ENCODE peak calls at places on chromosome 2, in nine cellular contexts. J, G, F, Q, K, X, W, E and D are unnamed samples.

GRCh38 chr2:66443183-66443976 is 8.5 kb downstream of the MEIS1 start:
- DNase-seq in Q (no peak), J (no peak), K (no peak), E (no peak), W (no peak), G (no peak), F (no peak), X (no peak), D (no peak)

GRCh38 chr2:48795065-48795464 is 39.5 kb upstream of the LHCGR start:
- DNase-seq in E (no peak), X (no peak), Q (no peak), J (no peak), K (no peak), W (no peak), G (no peak), F (no peak), D (no peak)

GRCh38 chr2:240791821-240792657 is 28.0 kb downstream of the KIF1A start:
- DNase-seq in Q (no peak), X (no peak), W (peak; percentile 40), E (no peak), G (no peak), F (no peak), K (peak; percentile 58), J (peak; percentile 5), D (no peak)

GRCh38 chr2:169839954-169840746 is 12.9 kb downstream of the UBR3 start:
- DNase-seq in J (no peak), X (no peak), F (no peak), K (no peak), W (no peak), G (no peak), Q (peak; percentile 17), E (no peak), D (no peak)

GRCh38 chr2:29058082-29058481 is 16.2 kb downstream of the PCARE start:
- DNase-seq in G (no peak), J (no peak), F (no peak), Q (no peak), X (no peak), W (no peak), K (no peak), E (no peak), D (no peak)

GRCh38 chr2:17583166-17583565 is 42.7 kb downstream of the VSNL1 start:
- DNase-seq in J (no peak), F (no peak), Q (no peak), K (no peak), G (no peak), W (no peak), X (no peak), E (no peak), D (no peak)

GRCh38 chr2:10659898-10660568 is 29.7 kb downstream of the NOL10 start:
- DNase-seq in W (no peak), G (peak; percentile 35), X (peak; percentile 69), K (no peak), F (peak; percentile 63), E (no peak), J (peak; percentile 55), Q (peak; percentile 90), D (no peak)

GRCh38 chr2:95025406-95026319 is at the start of gene MAL:
- DNase-seq in F (peak; percentile 68), J (no peak), Q (no peak), E (no peak), K (no peak), G (peak; percentile 82), X (peak; percentile 41), W (no peak), D (no peak)

GRCh38 chr2:240642061-240642805 is 17.0 kb downstream of the GPR35 start:
- DNase-seq in G (no peak), J (no peak), X (no peak), Q (no peak), E (no peak), K (no peak), W (peak; percentile 62), F (no peak), D (peak; percentile 60)

GRCh38 chr2:240672701-240673190 is 9.9 kb downstream of the AQP12B start:
- DNase-seq in F (peak; percentile 53), E (no peak), Q (no peak), G (no peak), K (no peak), W (no peak), J (no peak), X (no peak), D (no peak)

GRCh38 chr2:127807678-127808353 is 3.2 kb downstream of the WDR33 start:
- DNase-seq in E (no peak), K (no peak), X (no peak), G (no peak), J (no peak), Q (no peak), F (no peak), W (no peak), D (no peak)

GRCh38 chr2:127810156-127810636 is 775 bp downstream of the WDR33 start:
- DNase-seq in J (no peak), K (no peak), G (no peak), F (no peak), X (no peak), Q (peak; percentile 28), E (peak; percentile 10), W (no peak), D (no peak)

GRCh38 chr2:127811397-127811860 is 458 bp upstream of the WDR33 start:
- DNase-seq in J (no peak), G (no peak), F (no peak), W (no peak), K (peak; percentile 32), X (no peak), E (no peak), Q (no peak), D (no peak)

GRCh38 chr2:127811922-127812321 is 951 bp upstream of the WDR33 start:
- DNase-seq in J (no peak), Q (no peak), W (no peak), F (no peak), E (no peak), X (no peak), K (no peak), G (no peak), D (no peak)

DNA sequence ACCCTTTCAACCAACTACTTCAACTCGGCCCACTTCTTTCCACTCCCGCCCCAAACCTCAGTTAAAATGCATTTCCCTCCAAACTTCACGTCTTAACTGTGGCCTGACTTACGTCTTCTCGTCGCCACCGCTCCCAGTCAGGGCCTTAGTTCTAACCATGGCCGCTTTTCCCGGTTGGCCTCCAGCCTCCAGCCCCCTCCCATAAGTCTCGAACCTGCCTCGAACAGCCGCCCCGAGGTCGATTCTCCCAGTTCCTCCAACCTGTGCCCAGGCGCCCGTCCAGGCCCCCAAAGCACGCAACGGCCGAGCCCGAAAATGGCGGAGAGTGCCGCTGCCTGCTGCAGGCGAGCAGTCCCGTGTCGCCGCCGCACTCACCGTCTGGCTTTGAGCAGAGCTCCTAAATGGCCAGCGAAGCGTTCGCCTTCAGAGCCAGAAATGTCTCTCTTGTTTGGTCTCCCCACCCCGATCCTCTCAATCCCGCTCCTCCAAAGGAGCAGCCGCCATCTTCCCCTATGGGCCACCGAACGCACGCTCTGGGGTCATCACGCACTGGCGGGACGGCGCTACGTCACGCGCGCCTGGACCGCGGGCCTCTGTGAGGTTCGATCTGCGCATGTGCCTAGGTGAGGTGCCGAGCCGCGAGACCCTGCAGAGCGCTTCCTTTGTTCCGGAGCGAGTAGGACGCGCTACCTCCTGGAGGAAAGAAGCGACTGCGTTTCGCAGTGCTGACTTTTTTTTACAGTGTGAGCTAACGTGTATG is at the start of gene WDR33:
- DNase-seq in K (peak; percentile 88), G (peak; percentile 95), W (peak; percentile 96), F (peak; percentile 96), X (peak; percentile 93), Q (peak; percentile 84), E (peak; percentile 74), J (peak; percentile 90), D (peak; percentile 87)
- TF ChIP-seq CTCF in K (peak; percentile 35), G (peak; percentile 47), W (no peak), F (no peak), X (no peak), Q (peak; percentile 28), E (peak; percentile 70), J (no peak), D (no peak)

GRCh38 chr2:74238879-74239278 is 40.5 kb downstream of the MTHFD2 start:
- DNase-seq in Q (peak; percentile 53), X (no peak), G (no peak), K (no peak), E (peak; percentile 41), W (no peak), J (no peak), F (no peak), D (no peak)
- H3K27ac ChIP-seq in Q (no peak overlapping the region), X (no peak overlapping the region), G (no peak overlapping the region), K (no peak overlapping the region), E (no peak overlapping the region), W (no peak overlapping the region), J (no peak overlapping the region), F (no peak overlapping the region), D (no peak overlapping the region)

GRCh38 chr2:201419057-201419635 is 32.1 kb downstream of the TRAK2 start:
- DNase-seq in J (no peak), K (no peak), W (no peak), X (peak; percentile 36), F (no peak), E (no peak), G (no peak), Q (no peak), D (no peak)
- TF ChIP-seq CTCF in J (no peak), K (no peak), W (no peak), X (peak; percentile 18), F (no peak), E (peak; percentile 56), G (no peak), Q (no peak), D (no peak)

GRCh38 chr2:233418052-233418760 is 63.9 kb downstream of the DGKD start:
- DNase-seq in X (peak; percentile 39), F (no peak), G (no peak), Q (no peak), K (no peak), J (no peak), W (no peak), E (no peak), D (no peak)
- H3K27ac ChIP-seq in X (peak overlapping the region; percentile 95), F (no peak overlapping the region), G (no peak overlapping the region), Q (no peak overlapping the region), K (no peak overlapping the region), J (peak overlapping the region; percentile 96), W (peak overlapping the region; percentile 55), E (no peak overlapping the region), D (no peak overlapping the region)

DNA sequence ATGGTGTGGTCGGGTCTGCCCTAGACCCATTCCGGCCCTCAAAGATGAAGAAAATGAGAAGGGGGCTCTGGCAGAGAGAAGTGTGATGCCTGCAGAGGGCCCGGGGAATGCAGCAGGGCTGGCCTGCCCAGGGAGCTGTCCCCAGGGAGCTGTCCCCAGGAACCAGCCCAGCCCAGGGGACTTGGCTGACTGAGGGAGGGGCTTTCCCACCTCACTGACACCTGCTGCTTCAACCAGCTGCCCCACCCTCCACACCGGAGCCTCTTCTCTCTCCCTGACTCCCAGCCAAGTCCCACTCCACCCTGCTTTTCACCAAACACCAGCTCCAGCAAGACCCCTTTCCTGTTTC is 111.2 kb downstream of the STPG4 start:
- DNase-seq in E (no peak), Q (no peak), X (no peak), J (no peak), G (no peak), F (no peak), W (no peak), K (no peak), D (no peak)
- TF ChIP-seq CTCF in E (no peak), Q (no peak), X (no peak), J (no peak), G (no peak), F (no peak), W (no peak), K (no peak), D (no peak)